ENCODE peak calls at places on chromosomes 6 and 20, in four cellular contexts. One of them, this sample, is unnamed.

GRCh38 chr6:120468486-120468885 is 865.8 kb downstream of the TBC1D32 start:
- DNase-seq in COR-L47: no peak
- DNase-seq in NCI-H1694: no peak
- DNase-seq in body of pancreas: no peak
- DNase-seq in this sample: no peak

GRCh38 chr6:10759884-10760329 is 12.3 kb downstream of the TMEM14B start:
- DNase-seq in COR-L47: no peak
- DNase-seq in body of pancreas: peak; percentile 27
- DNase-seq in NCI-H1694: no peak
- DNase-seq in this sample: peak; percentile 93

GRCh38 chr20:4187147-4187546 is 171.8 kb upstream of the RNF24 start:
- DNase-seq in body of pancreas: no peak
- DNase-seq in COR-L47: no peak
- DNase-seq in NCI-H1694: no peak
- DNase-seq in this sample: no peak

GRCh38 chr6:144725731-144726522 is 440.8 kb downstream of the UTRN start:
- DNase-seq in NCI-H1694: no peak
- DNase-seq in body of pancreas: peak; percentile 34
- DNase-seq in COR-L47: no peak
- DNase-seq in this sample: no peak

GRCh38 chr6:165662671-165663282 is at the start of gene PDE10A:
- DNase-seq in COR-L47: no peak
- DNase-seq in NCI-H1694: no peak
- DNase-seq in body of pancreas: no peak
- DNase-seq in this sample: peak; percentile 69

GRCh38 chr20:17958326-17959256 is 10.0 kb downstream of the SNX5 start:
- DNase-seq in body of pancreas: no peak
- DNase-seq in COR-L47: no peak
- DNase-seq in NCI-H1694: no peak
- DNase-seq in this sample: no peak

GRCh38 chr6:139801571-139802321 is 427.3 kb upstream of the CITED2 start:
- DNase-seq in NCI-H1694: no peak
- DNase-seq in body of pancreas: no peak
- DNase-seq in COR-L47: no peak
- DNase-seq in this sample: no peak

GRCh38 chr6:152124432-152125074 is 317.1 kb downstream of the ESR1 start:
- DNase-seq in COR-L47: peak; percentile 13
- DNase-seq in body of pancreas: no peak
- DNase-seq in NCI-H1694: peak; percentile 2
- DNase-seq in this sample: peak; percentile 28

GRCh38 chr20:4156411-4156810 is 141.1 kb upstream of the RNF24 start:
- DNase-seq in NCI-H1694: no peak
- DNase-seq in COR-L47: no peak
- DNase-seq in body of pancreas: no peak
- DNase-seq in this sample: no peak

GRCh38 chr20:59455392-59456341 is 148.7 kb upstream of the PHACTR3 start:
- DNase-seq in COR-L47: peak; percentile 16
- DNase-seq in body of pancreas: peak; percentile 54
- DNase-seq in NCI-H1694: no peak
- DNase-seq in this sample: no peak

GRCh38 chr6:7058250-7058923 is 49.4 kb upstream of the RREB1 start:
- DNase-seq in body of pancreas: peak; percentile 85
- DNase-seq in COR-L47: no peak
- DNase-seq in NCI-H1694: no peak
- DNase-seq in this sample: peak; percentile 92

GRCh38 chr6:126033696-126034095 is 47.4 kb downstream of the TRMT11 start:
- DNase-seq in COR-L47: peak; percentile 10
- DNase-seq in body of pancreas: peak; percentile 54
- DNase-seq in NCI-H1694: peak; percentile 2
- DNase-seq in this sample: peak; percentile 51

GRCh38 chr20:49814057-49814675 is 1.5 kb downstream of the SLC9A8 start:
- DNase-seq in NCI-H1694: no peak
- DNase-seq in COR-L47: no peak
- DNase-seq in body of pancreas: no peak
- DNase-seq in this sample: no peak

GRCh38 chr6:42365021-42365420 is 86.7 kb downstream of the TRERF1 start:
- DNase-seq in body of pancreas: no peak
- DNase-seq in NCI-H1694: no peak
- DNase-seq in COR-L47: no peak
- DNase-seq in this sample: no peak

GRCh38 chr20:25275813-25276532 is 28.1 kb downstream of the PYGB start:
- DNase-seq in NCI-H1694: no peak
- DNase-seq in COR-L47: no peak
- DNase-seq in body of pancreas: peak; percentile 1
- DNase-seq in this sample: no peak

GRCh38 chr6:111631930-111632460 is 26.3 kb upstream of the TRAF3IP2 start:
- DNase-seq in body of pancreas: peak; percentile 30
- DNase-seq in COR-L47: no peak
- DNase-seq in NCI-H1694: no peak
- DNase-seq in this sample: no peak

GRCh38 chr6:88512951-88513350 is 346.8 kb upstream of the CNR1 start:
- DNase-seq in body of pancreas: no peak
- DNase-seq in NCI-H1694: no peak
- DNase-seq in COR-L47: no peak
- DNase-seq in this sample: peak; percentile 53

GRCh38 chr20:25280574-25281535 is 33.0 kb downstream of the PYGB start:
- DNase-seq in NCI-H1694: no peak
- DNase-seq in COR-L47: no peak
- DNase-seq in body of pancreas: no peak
- DNase-seq in this sample: no peak

GRCh38 chr6:142820336-142821016 is 124.5 kb downstream of the HIVEP2 start:
- DNase-seq in body of pancreas: no peak
- DNase-seq in NCI-H1694: peak; percentile 49
- DNase-seq in COR-L47: no peak
- DNase-seq in this sample: no peak

GRCh38 chr6:160102956-160103824 is 18.4 kb upstream of the SLC22A1 start:
- DNase-seq in COR-L47: no peak
- DNase-seq in NCI-H1694: peak; percentile 8
- DNase-seq in body of pancreas: no peak
- DNase-seq in this sample: no peak

GRCh38 chr6:158769696-158770446 is 49.3 kb downstream of the EZR start:
- DNase-seq in NCI-H1694: peak; percentile 70
- DNase-seq in COR-L47: peak; percentile 36
- DNase-seq in body of pancreas: no peak
- DNase-seq in this sample: no peak

GRCh38 chr20:15889073-15889923 is 684.0 kb downstream of the KIF16B start:
- DNase-seq in NCI-H1694: peak; percentile 5
- DNase-seq in body of pancreas: no peak
- DNase-seq in COR-L47: peak; percentile 49
- DNase-seq in this sample: no peak

GRCh38 chr6:167115054-167115453 is 7.8 kb upstream of the CCR6 start:
- DNase-seq in NCI-H1694: no peak
- DNase-seq in body of pancreas: no peak
- DNase-seq in COR-L47: no peak
- DNase-seq in this sample: no peak

GRCh38 chr20:58982406-58983114 is 1.5 kb downstream of the NELFCD start:
- DNase-seq in NCI-H1694: no peak
- DNase-seq in COR-L47: no peak
- DNase-seq in body of pancreas: no peak
- DNase-seq in this sample: no peak

GRCh38 chr6:166904101-166904746 is 52.1 kb downstream of the RNASET2 start:
- DNase-seq in COR-L47: peak; percentile 50
- DNase-seq in body of pancreas: no peak
- DNase-seq in NCI-H1694: no peak
- DNase-seq in this sample: no peak

GRCh38 chr6:112172540-112172939 is 81.8 kb downstream of the LAMA4 start:
- DNase-seq in body of pancreas: no peak
- DNase-seq in COR-L47: no peak
- DNase-seq in NCI-H1694: no peak
- DNase-seq in this sample: no peak

GRCh38 chr20:62902926-62903615 is 23.2 kb downstream of the DIDO1 start:
- DNase-seq in body of pancreas: no peak
- DNase-seq in NCI-H1694: no peak
- DNase-seq in COR-L47: no peak
- DNase-seq in this sample: peak; percentile 33

This sample was measured in RCC 7860.